ENCODE peak calls at places on chromosomes 2 and 18, in eight cellular contexts. Q, I, B, Z, K, U, E and S are unnamed samples.

GRCh38 chr2:48001498-48001897 is 95.2 kb upstream of the FBXO11 start:
- DNase-seq in Q (no peak), I (no peak), B (no peak), Z (no peak), K (no peak), U (no peak), E (no peak), S (no peak)

GRCh38 chr18:62948788-62949187 is 233.4 kb downstream of the PHLPP1 start:
- DNase-seq in Q (no peak), I (no peak), B (no peak), Z (no peak), K (no peak), U (no peak), E (no peak), S (no peak)

GRCh38 chr2:53202063-53202462 is 565.5 kb upstream of the CHAC2 start:
- DNase-seq in Q (peak; percentile 95), I (no peak), B (no peak), Z (no peak), K (no peak), U (peak; percentile 59), E (no peak), S (peak; percentile 48)

GRCh38 chr2:66578853-66579158 is 143.9 kb downstream of the MEIS1 start:
- DNase-seq in Q (no peak), I (no peak), B (no peak), Z (no peak), K (no peak), U (no peak), E (no peak), S (no peak)

GRCh38 chr18:48477353-48477752 is 61.5 kb upstream of the CTIF start:
- DNase-seq in Q (no peak), I (no peak), B (no peak), Z (no peak), K (no peak), U (no peak), E (no peak), S (no peak)

GRCh38 chr2:85599468-85600234 is 2.8 kb downstream of the TMEM150A start:
- DNase-seq in Q (no peak), I (no peak), B (no peak), Z (no peak), K (no peak), U (no peak), E (peak; percentile 56), S (no peak)

GRCh38 chr2:98191880-98192279 is 104.9 kb downstream of the VWA3B start:
- DNase-seq in Q (no peak), I (no peak), B (no peak), Z (no peak), K (no peak), U (no peak), E (no peak), S (no peak)

GRCh38 chr2:130328710-130329109 is 14.0 kb upstream of the IMP4 start:
- DNase-seq in Q (peak; percentile 36), I (no peak), B (no peak), Z (no peak), K (no peak), U (no peak), E (no peak), S (no peak)

GRCh38 chr2:218476676-218477075 is 57.8 kb downstream of the VIL1 start:
- DNase-seq in Q (no peak), I (no peak), B (peak; percentile 33), Z (no peak), K (no peak), U (no peak), E (no peak), S (no peak)

GRCh38 chr18:76465630-76466409 is 29.2 kb downstream of the ZNF516 start:
- DNase-seq in Q (no peak), I (peak; percentile 52), B (no peak), Z (no peak), K (no peak), U (no peak), E (no peak), S (no peak)

GRCh38 chr2:236163483-236164200 is 4.5 kb downstream of the GBX2 start:
- DNase-seq in Q (no peak), I (no peak), B (no peak), Z (no peak), K (no peak), U (no peak), E (no peak), S (no peak)

GRCh38 chr2:15547100-15547499 is 14.0 kb downstream of the NBAS start:
- DNase-seq in Q (no peak), I (no peak), B (no peak), Z (no peak), K (no peak), U (no peak), E (no peak), S (no peak)

GRCh38 chr18:25133879-25134278 is 218.1 kb downstream of the ZNF521 start:
- DNase-seq in Q (no peak), I (no peak), B (no peak), Z (no peak), K (no peak), U (no peak), E (no peak), S (no peak)

GRCh38 chr18:74115046-74115445 is 32.6 kb downstream of the FBXO15 start:
- DNase-seq in Q (no peak), I (no peak), B (no peak), Z (no peak), K (no peak), U (peak; percentile 45), E (no peak), S (no peak)

GRCh38 chr2:22450831-22451230 is 934.1 kb upstream of the KLHL29 start:
- DNase-seq in Q (no peak), I (no peak), B (no peak), Z (no peak), K (no peak), U (no peak), E (no peak), S (no peak)

GRCh38 chr18:58962331-58962730 is 97.7 kb downstream of the ZNF532 start:
- DNase-seq in Q (no peak), I (no peak), B (no peak), Z (no peak), K (no peak), U (no peak), E (no peak), S (peak; percentile 74)

GRCh38 chr2:26298638-26299393 is 47.1 kb upstream of the SELENOI start:
- DNase-seq in Q (no peak), I (peak; percentile 69), B (peak; percentile 37), Z (peak; percentile 38), K (peak; percentile 42), U (no peak), E (no peak), S (peak; percentile 65)

GRCh38 chr18:27808678-27809077 is 368.3 kb downstream of the CDH2 start:
- DNase-seq in Q (no peak), I (no peak), B (no peak), Z (no peak), K (no peak), U (no peak), E (no peak), S (no peak)

DNA sequence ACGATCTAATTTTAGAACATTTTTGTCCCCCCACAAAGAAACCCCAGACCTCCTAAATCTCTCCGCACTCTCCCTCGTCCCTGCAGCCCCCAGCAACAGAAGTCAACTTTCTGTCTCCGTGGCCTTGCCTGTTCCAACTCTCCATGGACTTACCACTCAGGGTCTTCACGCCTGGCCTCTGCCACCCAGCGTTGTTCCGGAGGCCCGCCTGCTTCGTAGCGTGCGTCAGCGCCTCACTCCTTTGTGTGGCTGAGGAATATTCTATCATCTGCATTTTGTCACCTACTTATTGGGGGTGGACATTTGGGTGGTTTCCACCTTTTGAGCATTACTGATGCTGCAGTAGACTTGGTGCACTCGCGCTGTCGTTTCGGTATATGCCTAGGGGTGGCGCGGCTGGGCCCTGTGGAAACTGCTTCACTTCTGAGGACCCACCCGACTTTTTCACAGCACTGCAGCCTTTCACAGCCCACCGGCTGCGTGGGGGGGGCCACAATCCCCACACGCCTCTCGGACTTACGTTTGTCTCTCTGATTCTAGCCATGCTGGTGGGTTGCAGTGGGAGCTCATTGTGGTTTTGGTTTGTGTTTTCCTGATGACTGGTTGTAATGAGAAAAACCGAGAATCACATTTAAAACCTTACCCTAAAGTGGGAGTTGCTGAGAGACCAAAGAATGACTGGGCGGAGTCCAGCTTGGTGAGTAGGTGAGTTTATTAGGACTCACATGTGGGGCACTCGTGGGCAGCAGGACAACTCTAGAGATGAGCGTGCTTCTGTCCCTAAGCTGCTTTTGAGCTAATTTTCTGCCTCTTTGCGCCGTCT is 1.4 kb upstream of the HSBP1L1 start:
- DNase-seq in Q (peak; percentile 71), I (no peak), B (no peak), Z (peak; percentile 41), K (peak; percentile 68), U (no peak), E (no peak), S (no peak)
- TF ChIP-seq CTCF in Q (no peak), I (no peak), B (no peak), Z (peak; percentile 20), K (no peak), U (no peak), E (no peak), S (no peak)

DNA sequence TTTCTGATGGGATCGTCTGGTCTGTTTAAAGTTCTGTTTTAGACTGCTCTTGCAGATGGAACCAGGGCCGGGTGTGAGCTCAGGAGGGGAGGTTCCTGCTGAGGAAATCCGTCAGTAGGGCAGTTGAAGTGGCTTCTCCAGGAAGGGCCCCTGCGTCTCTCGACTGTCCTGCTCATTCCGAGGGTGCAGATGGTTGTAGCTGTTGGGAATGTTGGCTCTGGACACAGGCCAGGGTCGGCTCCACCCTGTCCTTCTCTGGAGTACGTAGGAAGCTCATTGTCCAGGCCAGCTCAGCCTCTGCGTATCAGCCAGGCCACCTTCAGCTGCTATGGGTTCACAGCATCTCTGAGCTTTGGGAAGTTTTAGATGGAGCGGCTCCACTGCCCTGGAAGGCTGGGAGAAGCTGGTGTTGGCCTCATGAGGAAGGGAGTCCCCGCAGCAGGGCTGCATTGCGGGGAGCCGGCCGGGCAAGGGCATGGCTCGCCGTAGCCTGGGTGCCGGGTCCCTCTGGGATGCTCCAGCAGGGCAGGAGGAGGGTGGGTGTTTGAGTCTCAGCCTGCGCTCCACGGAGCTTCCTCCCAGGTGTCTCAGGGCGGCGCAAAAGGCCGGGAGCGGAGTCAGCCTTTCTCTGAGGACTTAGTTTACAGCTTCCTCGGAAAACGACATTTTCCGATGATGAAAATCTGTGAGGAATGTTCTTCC is 58.5 kb downstream of the NFATC1 start:
- DNase-seq in Q (no peak), I (peak; percentile 80), B (no peak), Z (no peak), K (no peak), U (no peak), E (no peak), S (peak; percentile 20)
- H3K27ac ChIP-seq in Q (no peak overlapping the region), I (no peak overlapping the region), B (no peak overlapping the region), Z (no peak overlapping the region), K (no peak overlapping the region), U (no peak overlapping the region), E (peak overlapping the region; percentile 42), S (no peak overlapping the region)

GRCh38 chr2:7697052-7697451 is 779.8 kb downstream of the RNF144A start:
- DNase-seq in Q (no peak), I (no peak), B (no peak), Z (no peak), K (no peak), U (no peak), E (no peak), S (peak; percentile 35)
- TF ChIP-seq CTCF in Q (no peak), I (no peak), B (no peak), Z (no peak), K (no peak), U (no peak), E (no peak), S (no peak)

DNA sequence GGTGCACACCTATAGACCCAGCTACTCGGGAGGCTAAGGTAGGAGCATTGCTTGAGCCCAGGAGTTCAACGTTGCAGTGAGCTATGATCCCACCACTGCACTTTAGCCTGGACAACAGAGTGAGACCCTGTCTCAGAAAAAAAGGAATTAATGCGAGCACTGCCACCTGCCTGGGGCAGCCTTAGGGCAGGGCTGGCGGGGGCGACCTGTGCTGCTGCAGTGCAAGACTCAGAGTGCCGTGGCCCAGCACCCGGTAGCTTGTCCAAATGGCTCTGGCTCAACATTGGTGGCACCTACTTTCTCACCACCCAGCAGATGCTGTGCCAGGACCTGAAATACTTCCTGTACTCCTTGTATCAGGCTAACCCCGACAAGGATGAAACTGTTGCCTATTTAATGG is 30.2 kb downstream of the STK25 start:
- DNase-seq in Q (no peak), I (no peak), B (no peak), Z (no peak), K (no peak), U (no peak), E (no peak), S (no peak)
- H3K27ac ChIP-seq in Q (no peak overlapping the region), I (no peak overlapping the region), B (no peak overlapping the region), Z (no peak overlapping the region), K (no peak overlapping the region), U (no peak overlapping the region), E (no peak overlapping the region), S (no peak overlapping the region)